ENCODE peak calls at places on chromosome 7, in eight cellular contexts. Q is T follicular helper cell; H is cardiac muscle cell; L is HTR-8/SVneo; X is Right ventricle myocardium inferior; V is stimulated activated CD8-positive, alpha-beta memory T cell treated with anti-CD3 and anti-CD28 coated beads, Interleukin-4, amount 100 ng/mL, for 1 hour; M is psoas muscle; Z is GM04504. A is an unnamed sample.

GRCh38 chr7:257647-257992 is 32.4 kb upstream of the FOXL3 start:
- DNase-seq in Q (no peak), H (no peak), L (no peak), X (no peak), V (no peak), M (no peak), Z (no peak), A (no peak)

GRCh38 chr7:148783801-148784527 is 85.3 kb downstream of the CUL1 start:
- DNase-seq in Q (no peak), H (no peak), L (no peak), X (no peak), V (no peak), M (no peak), Z (no peak), A (no peak)

GRCh38 chr7:27689045-27689877 is 26.6 kb upstream of the HIBADH start:
- DNase-seq in Q (no peak), H (peak), L (no peak), X (no peak), V (no peak), M (no peak), Z (no peak), A (no peak)

GRCh38 chr7:138716889-138717288 is 15.7 kb upstream of the SVOPL start:
- DNase-seq in Q (no peak), H (no peak), L (no peak), X (no peak), V (no peak), M (no peak), Z (no peak), A (no peak)

GRCh38 chr7:2972531-2973161 is 71.0 kb downstream of the CARD11 start:
- DNase-seq in Q (no peak), H (no peak), L (no peak), X (no peak), V (no peak), M (no peak), Z (no peak), A (peak)

GRCh38 chr7:97064972-97065587 is 40.4 kb upstream of the DLX5 start:
- DNase-seq in Q (no peak), H (peak), L (peak), X (no peak), V (no peak), M (no peak), Z (peak), A (no peak)

GRCh38 chr7:29138588-29138987 is 7.7 kb downstream of the CPVL start:
- DNase-seq in Q (no peak), H (no peak), L (no peak), X (no peak), V (no peak), M (no peak), Z (no peak), A (no peak)

GRCh38 chr7:158388928-158389327 is 198.7 kb downstream of the PTPRN2 start:
- DNase-seq in Q (no peak), H (no peak), L (no peak), X (no peak), V (no peak), M (no peak), Z (no peak), A (no peak)

GRCh38 chr7:132877578-132877977 is 204.3 kb downstream of the CHCHD3 start:
- DNase-seq in Q (no peak), H (no peak), L (no peak), X (no peak), V (no peak), M (no peak), Z (no peak), A (no peak)

GRCh38 chr7:90708841-90709317 is 112.8 kb downstream of the CDK14 start:
- DNase-seq in Q (no peak), H (peak), L (no peak), X (no peak), V (no peak), M (no peak), Z (no peak), A (no peak)

GRCh38 chr7:102377-102711 is 90.0 kb upstream of the FAM20C start:
- DNase-seq in Q (no peak), H (no peak), L (no peak), X (peak), V (no peak), M (no peak), Z (no peak), A (no peak)

GRCh38 chr7:83842894-83843293 is 194.0 kb upstream of the SEMA3E start:
- DNase-seq in Q (no peak), H (no peak), L (no peak), X (no peak), V (no peak), M (no peak), Z (no peak), A (no peak)

GRCh38 chr7:133869556-133869955 is 257.6 kb upstream of the LRGUK start:
- DNase-seq in Q (no peak), H (peak), L (no peak), X (no peak), V (no peak), M (no peak), Z (no peak), A (no peak)

GRCh38 chr7:38660427-38661099 is 29.4 kb upstream of the AMPH start:
- DNase-seq in Q (no peak), H (peak), L (no peak), X (peak), V (no peak), M (no peak), Z (peak), A (no peak)

GRCh38 chr7:7254908-7255307 is 72.6 kb downstream of the C1GALT1 start:
- DNase-seq in Q (no peak), H (no peak), L (no peak), X (no peak), V (no peak), M (no peak), Z (no peak), A (no peak)

GRCh38 chr7:64308019-64308275 is 5.8 kb upstream of the ZNF736 start:
- DNase-seq in Q (no peak), H (no peak), L (no peak), X (no peak), V (no peak), M (no peak), Z (no peak), A (no peak)

GRCh38 chr7:86644282-86645173 is 819 bp downstream of the GRM3 start:
- DNase-seq in Q (no peak), H (no peak), L (no peak), X (no peak), V (no peak), M (no peak), Z (no peak), A (no peak)

GRCh38 chr7:464177-464711 is 55.4 kb downstream of the PDGFA start:
- DNase-seq in Q (no peak), H (no peak), L (no peak), X (no peak), V (no peak), M (no peak), Z (no peak), A (no peak)

GRCh38 chr7:18520450-18521235 is 25.1 kb downstream of the HDAC9 start:
- DNase-seq in Q (no peak), H (peak), L (no peak), X (no peak), V (no peak), M (no peak), Z (peak), A (no peak)

GRCh38 chr7:121810831-121811494 is 62.0 kb upstream of the PTPRZ1 start:
- DNase-seq in Q (no peak), H (no peak), L (no peak), X (no peak), V (no peak), M (no peak), Z (no peak), A (no peak)

GRCh38 chr7:157337316-157338149 is 729 bp downstream of the DNAJB6 start:
- DNase-seq in Q (peak), H (peak), L (no peak), X (peak), V (peak), M (peak), Z (no peak), A (peak)

GRCh38 chr7:38020134-38020533 is 99.7 kb downstream of the EPDR1 start:
- DNase-seq in Q (no peak), H (peak), L (no peak), X (no peak), V (no peak), M (peak), Z (peak), A (no peak)

GRCh38 chr7:23852135-23852534 is 142.1 kb downstream of the STK31 start:
- DNase-seq in Q (no peak), H (no peak), L (no peak), X (no peak), V (no peak), M (no peak), Z (no peak), A (no peak)

GRCh38 chr7:139753693-139754111 is 24.1 kb downstream of the HIPK2 start:
- DNase-seq in Q (no peak), H (no peak), L (no peak), X (no peak), V (no peak), M (no peak), Z (no peak), A (no peak)

GRCh38 chr7:100632951-100633717 is 8.2 kb downstream of the TFR2 start:
- DNase-seq in Q (peak), H (peak), L (no peak), X (peak), V (no peak), M (peak), Z (no peak), A (no peak)

GRCh38 chr7:44394636-44395035 is 69.2 kb upstream of the CAMK2B start:
- DNase-seq in Q (no peak), H (no peak), L (no peak), X (no peak), V (no peak), M (no peak), Z (no peak), A (peak)

GRCh38 chr7:107838024-107838423 is 35.0 kb upstream of the SLC26A3 start:
- DNase-seq in Q (no peak), H (no peak), L (no peak), X (no peak), V (no peak), M (no peak), Z (no peak), A (no peak)

GRCh38 chr7:82624337-82624736 is 180.8 kb upstream of the CACNA2D1 start:
- DNase-seq in Q (no peak), H (peak), L (peak), X (no peak), V (no peak), M (no peak), Z (peak), A (no peak)

GRCh38 chr7:137954614-137955013 is 47.3 kb downstream of the CREB3L2 start:
- DNase-seq in Q (no peak), H (no peak), L (no peak), X (no peak), V (no peak), M (no peak), Z (no peak), A (no peak)

GRCh38 chr7:17696422-17696821 is 243.9 kb downstream of the SNX13 start:
- DNase-seq in Q (no peak), H (peak), L (peak), X (peak), V (no peak), M (peak), Z (no peak), A (no peak)

GRCh38 chr7:37440738-37441404 is 7.8 kb downstream of the ELMO1 start:
- DNase-seq in Q (peak), H (no peak), L (no peak), X (no peak), V (no peak), M (no peak), Z (no peak), A (no peak)

GRCh38 chr7:45240187-45240776 is 82.7 kb downstream of the RAMP3 start:
- DNase-seq in Q (no peak), H (no peak), L (no peak), X (no peak), V (no peak), M (no peak), Z (no peak), A (peak)

GRCh38 chr7:55180821-55181542 is 162.2 kb downstream of the EGFR start:
- DNase-seq in Q (no peak), H (no peak), L (no peak), X (no peak), V (no peak), M (no peak), Z (no peak), A (no peak)

A was measured in mesenteric fat pad.